ENCODE peak calls at places on chromosomes 11 and 22, in eight cellular contexts. P is stimulated activated CD8-positive, alpha-beta memory T cell treated with anti-CD3 and anti-CD28 coated beads, Interleukin-2, amount 100 ng/mL, for 48 hours; I is GM03348; N is activated CD8-positive, alpha-beta memory T cell treated with anti-CD3 and anti-CD28 coated beads for 1 hour; G is activated CD4-positive, alpha-beta T cell treated with anti-CD3 and anti-CD28 coated beads, Interleukin-2, amount 50 U/mL, for 1 hour; A is HFF-Myc; M is WTC11; Y is GM12891. H is an unnamed sample.

GRCh38 chr22:26170112-26170492 is 840 bp downstream of the SEZ6L start:
- DNase-seq in P (no peak), I (no peak), N (no peak), G (no peak), A (no peak), M (no peak), Y (no peak), H (no peak)

GRCh38 chr11:27328602-27329001 is 34.4 kb downstream of the CCDC34 start:
- DNase-seq in P (no peak), I (no peak), N (no peak), G (no peak), A (no peak), M (peak; percentile 56), Y (no peak), H (no peak)

GRCh38 chr11:81644239-81644840 is 1089.3 kb downstream of the FAM181B start:
- DNase-seq in P (no peak), I (peak; percentile 19), N (no peak), G (no peak), A (no peak), M (peak; percentile 12), Y (peak; percentile 2), H (peak; percentile 25)

GRCh38 chr11:31912808-31913207 is 101.7 kb upstream of the PAX6 start:
- DNase-seq in P (no peak), I (no peak), N (no peak), G (no peak), A (no peak), M (no peak), Y (no peak), H (no peak)

GRCh38 chr11:122192634-122193245 is 76.7 kb upstream of the BLID start:
- DNase-seq in P (no peak), I (no peak), N (no peak), G (no peak), A (no peak), M (no peak), Y (no peak), H (no peak)

GRCh38 chr11:9719949-9720646 is 56.2 kb downstream of the SWAP70 start:
- DNase-seq in P (no peak), I (no peak), N (no peak), G (no peak), A (no peak), M (no peak), Y (no peak), H (no peak)

GRCh38 chr11:83521647-83522596 is 235.8 kb upstream of the CCDC90B start:
- DNase-seq in P (no peak), I (peak; percentile 31), N (no peak), G (no peak), A (no peak), M (peak; percentile 38), Y (no peak), H (no peak)

GRCh38 chr11:63560506-63561179 is 2.5 kb downstream of the PLAAT2 start:
- DNase-seq in P (no peak), I (no peak), N (no peak), G (peak; percentile 25), A (no peak), M (no peak), Y (no peak), H (peak; percentile 74)

GRCh38 chr11:11672764-11673163 is 51.0 kb upstream of the GALNT18 start:
- DNase-seq in P (no peak), I (no peak), N (no peak), G (no peak), A (no peak), M (no peak), Y (no peak), H (no peak)